ENCODE peak calls at places on chromosomes 3 and 15, in seven cellular contexts. Y, C, I, T, W, R and U are unnamed samples.

GRCh38 chr3:153161138-153161713 is 800 bp upstream of the RAP2B start:
- DNase-seq in I (peak; percentile 79), R (peak; percentile 91), T (peak; percentile 96), Y (peak; percentile 99), C (peak; percentile 94), W (peak; percentile 94), U (peak; percentile 77)

GRCh38 chr3:106678657-106679390 is 698.4 kb upstream of the CCDC54 start:
- DNase-seq in T (no peak), R (no peak), I (no peak), Y (no peak), W (no peak), C (no peak), U (no peak)

GRCh38 chr3:29764059-29764458 is 483.2 kb downstream of the RBMS3 start:
- DNase-seq in W (no peak), R (no peak), I (no peak), C (no peak), T (no peak), Y (no peak), U (no peak)

GRCh38 chr3:80733522-80734176 is 965.9 kb upstream of the ROBO1 start:
- DNase-seq in Y (peak; percentile 95), I (no peak), T (no peak), R (no peak), C (peak; percentile 4), W (no peak), U (no peak)

GRCh38 chr3:160801386-160802118 is 45.5 kb downstream of the PPM1L start:
- DNase-seq in W (no peak), I (no peak), R (no peak), C (no peak), T (no peak), Y (no peak), U (no peak)

GRCh38 chr3:101077361-101078011 is 84.3 kb upstream of the ABI3BP start:
- DNase-seq in I (no peak), C (no peak), T (no peak), R (no peak), Y (no peak), W (no peak), U (no peak)

GRCh38 chr3:66200786-66201185 is 20.0 kb upstream of the SLC25A26 start:
- DNase-seq in W (no peak), R (no peak), C (no peak), I (no peak), T (no peak), Y (no peak), U (no peak)

GRCh38 chr3:16132190-16132589 is 42.3 kb upstream of the GALNT15 start:
- DNase-seq in T (no peak), Y (no peak), I (no peak), W (no peak), R (no peak), C (no peak), U (no peak)

GRCh38 chr3:117844676-117845075 is 1135.1 kb downstream of the TUSC7 start:
- DNase-seq in C (no peak), I (no peak), T (no peak), R (no peak), Y (no peak), W (no peak), U (no peak)

GRCh38 chr3:17901893-17902292 is 159.5 kb upstream of the TBC1D5 start:
- DNase-seq in T (no peak), Y (no peak), R (no peak), I (no peak), C (no peak), W (no peak), U (no peak)

GRCh38 chr3:38634133-38634532 is 15.4 kb downstream of the SCN5A start:
- DNase-seq in C (no peak), W (no peak), I (no peak), T (no peak), Y (peak; percentile 47), R (no peak), U (no peak)

GRCh38 chr15:67826717-67827560 is 1.6 kb downstream of the SKOR1 start:
- DNase-seq in R (peak; percentile 31), Y (no peak), T (no peak), W (no peak), I (no peak), C (no peak), U (no peak)

GRCh38 chr3:107032111-107032510 is 345.1 kb upstream of the CCDC54 start:
- DNase-seq in C (no peak), I (no peak), Y (no peak), W (no peak), R (no peak), T (no peak), U (no peak)

GRCh38 chr15:38129531-38130199 is 123.0 kb upstream of the SPRED1 start:
- DNase-seq in C (no peak), Y (no peak), R (peak; percentile 9), I (no peak), W (no peak), T (peak; percentile 39), U (no peak)

GRCh38 chr3:60055765-60056164 is 1005.9 kb upstream of the CFAP20DC start:
- DNase-seq in W (no peak), C (no peak), R (no peak), I (no peak), T (no peak), Y (no peak), U (no peak)

GRCh38 chr3:192915306-192915705 is 2.4 kb downstream of the MB21D2 start:
- DNase-seq in I (no peak), R (peak; percentile 21), W (no peak), Y (peak; percentile 41), T (no peak), C (no peak), U (no peak)

GRCh38 chr3:24596626-24597025 is 102.0 kb upstream of the THRB start:
- DNase-seq in T (no peak), C (no peak), Y (no peak), W (no peak), I (no peak), R (no peak), U (no peak)

GRCh38 chr3:147421184-147421912 is 12.2 kb downstream of the ZIC1 start:
- DNase-seq in W (no peak), T (no peak), R (peak; percentile 63), Y (no peak), C (no peak), I (no peak), U (no peak)

GRCh38 chr3:69715204-69715603 is 24.1 kb upstream of the MITF start:
- DNase-seq in R (no peak), Y (no peak), C (no peak), W (no peak), I (no peak), T (no peak), U (no peak)

GRCh38 chr15:95286316-95286880 is 1044.1 kb upstream of the NR2F2 start:
- DNase-seq in C (no peak), T (no peak), Y (no peak), R (no peak), W (no peak), I (no peak), U (no peak)

GRCh38 chr15:88987590-88987950 is 74.4 kb upstream of the MFGE8 start:
- DNase-seq in C (no peak), I (no peak), R (no peak), T (no peak), Y (no peak), W (no peak), U (no peak)

GRCh38 chr3:51709675-51710074 is 2.8 kb downstream of the GRM2 start:
- DNase-seq in I (no peak), R (no peak), C (no peak), Y (no peak), T (no peak), W (no peak), U (peak; percentile 6)

DNA sequence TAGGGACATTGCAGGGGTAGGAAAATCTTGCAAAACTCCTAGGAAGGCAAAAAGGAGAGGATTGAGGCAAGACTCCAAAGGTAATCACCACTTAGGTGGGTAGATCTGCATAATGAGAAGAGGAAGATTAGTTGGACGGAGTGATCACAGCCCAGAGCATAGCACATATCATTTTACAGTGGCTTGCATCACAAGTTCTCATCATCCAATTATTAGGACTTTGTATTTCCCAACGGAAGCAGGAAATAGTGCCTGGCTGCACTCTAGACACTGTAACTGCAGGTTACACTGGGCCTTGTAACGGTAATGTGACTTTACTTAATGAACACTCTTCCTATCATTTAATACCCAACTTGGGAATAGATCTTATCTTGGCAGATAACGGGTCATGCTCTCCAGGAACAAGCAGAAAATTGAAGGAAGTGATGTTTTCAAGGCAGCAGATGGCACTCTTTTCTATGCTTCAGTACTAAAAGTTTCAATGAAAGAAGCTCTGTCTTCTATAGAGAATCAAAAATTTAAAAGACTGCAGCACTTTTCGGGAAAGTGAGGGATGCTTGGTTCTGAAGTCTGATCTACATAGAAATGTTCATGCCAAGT is 101.9 kb upstream of the KCNMB2 start:
- DNase-seq in I (no peak), R (peak; percentile 18), T (no peak), C (no peak), W (no peak), Y (no peak), U (no peak)
- TF ChIP-seq TAF1 in I (no peak), R (no peak), T (no peak), C (no peak), W (no peak), Y (no peak), U (no peak)

GRCh38 chr3:42476225-42477160 is 25.9 kb upstream of the VIPR1 start:
- DNase-seq in T (no peak), R (peak; percentile 43), C (peak; percentile 4), I (no peak), W (no peak), Y (no peak), U (no peak)
- TF ChIP-seq TAF1 in T (no peak), R (no peak), C (no peak), I (no peak), W (no peak), Y (no peak), U (no peak)

GRCh38 chr3:150414989-150415388 is 6.9 kb downstream of the TSC22D2 start:
- DNase-seq in R (no peak), T (no peak), W (no peak), Y (no peak), C (no peak), I (no peak), U (no peak)
- TF ChIP-seq TAF1 in R (no peak), T (no peak), W (no peak), Y (no peak), C (no peak), I (no peak), U (no peak)

GRCh38 chr3:129822679-129823078 is 70.8 kb downstream of the TMCC1 start:
- DNase-seq in W (no peak), R (no peak), T (no peak), C (no peak), I (no peak), Y (no peak), U (no peak)
- TF ChIP-seq TAF1 in W (no peak), R (no peak), T (no peak), C (no peak), I (no peak), Y (no peak), U (no peak)

GRCh38 chr3:50585919-50586762 is 16.8 kb downstream of the HEMK1 start:
- DNase-seq in C (no peak), W (no peak), Y (no peak), T (no peak), R (no peak), I (no peak), U (no peak)

GRCh38 chr3:50581459-50581842 is 12.1 kb downstream of the HEMK1 start:
- DNase-seq in W (no peak), T (no peak), I (no peak), C (no peak), R (no peak), Y (no peak), U (no peak)

GRCh38 chr3:50582083-50582482 is 12.8 kb downstream of the HEMK1 start:
- DNase-seq in R (no peak), Y (no peak), C (no peak), T (no peak), I (no peak), W (no peak), U (no peak)

GRCh38 chr3:50584391-50584790 is 15.1 kb downstream of the HEMK1 start:
- DNase-seq in C (no peak), I (no peak), Y (no peak), R (no peak), T (no peak), W (no peak), U (no peak)

GRCh38 chr3:50583897-50584296 is 14.6 kb downstream of the HEMK1 start:
- DNase-seq in Y (no peak), T (no peak), C (no peak), R (no peak), I (no peak), W (no peak), U (no peak)
- TF ChIP-seq TAF1 in Y (no peak), T (no peak), C (no peak), R (no peak), I (no peak), W (no peak), U (no peak)